ENCODE peak calls at places on chromosomes 11 and 22, in five cellular contexts. Z is T-helper 17 cell, Y is NCI-H1105, K is PC-9, R is NCI-H446. F is an unnamed sample.
A peak's percentile ranks its signal among the peaks of the same experiment; 100 is the strongest.

GRCh38 chr11:132601863-132602262 is 930.4 kb downstream of the OPCML start:
- DNase-seq in Z (no peak), Y (no peak), K (no peak), R (no peak), F (no peak)

GRCh38 chr11:124115782-124116616 is 749 bp downstream of the VWA5A start:
- DNase-seq in Z (no peak), Y (no peak), K (no peak), R (no peak), F (no peak)

GRCh38 chr11:63829823-63830489 is 9.0 kb upstream of the MARK2 start:
- DNase-seq in Z (no peak), Y (no peak), K (peak; percentile 28), R (no peak), F (no peak)

GRCh38 chr22:20551805-20552449 is 44.5 kb downstream of the MED15 start:
- DNase-seq in Z (no peak), Y (no peak), K (no peak), R (no peak), F (no peak)

GRCh38 chr11:106047636-106048035 is 25.6 kb upstream of the MSANTD4 start:
- DNase-seq in Z (no peak), Y (no peak), K (no peak), R (no peak), F (no peak)

GRCh38 chr11:93476796-93477195 is 66.4 kb downstream of the SMCO4 start:
- DNase-seq in Z (no peak), Y (no peak), K (no peak), R (no peak), F (no peak)

GRCh38 chr11:94597896-94598295 is 30.7 kb downstream of the PIWIL4 start:
- DNase-seq in Z (no peak), Y (no peak), K (no peak), R (no peak), F (no peak)

GRCh38 chr22:40826984-40827741 is 8.0 kb upstream of the SLC25A17 start:
- DNase-seq in Z (no peak), Y (no peak), K (no peak), R (no peak), F (no peak)

GRCh38 chr11:60515144-60515855 is at the start of gene MS4A13:
- DNase-seq in Z (no peak), Y (no peak), K (no peak), R (no peak), F (no peak)